ENCODE peak calls at places on chromosomes 6 and 20, in nine cellular contexts. K is hepatocyte, Q is GM12865, E is BJ, D is choroid plexus epithelial cell, O is uterus, J is fibroblast of villous mesenchyme, R is cardiac fibroblast, A is tibial artery. T is an unnamed sample.

GRCh38 chr6:108714012-108714773 is 134.0 kb upstream of the ARMC2 start:
- DNase-seq in K (no peak), Q (no peak), E (no peak), D (no peak), O (peak; percentile 48), J (peak; percentile 69), R (peak; percentile 83), A (peak; percentile 74), T (no peak)

GRCh38 chr6:34829137-34829536 is 37.3 kb downstream of the BLTP3A start:
- DNase-seq in K (no peak), Q (no peak), E (no peak), D (no peak), O (no peak), J (no peak), R (no peak), A (no peak), T (no peak)

GRCh38 chr6:73024598-73024997 is 200.7 kb downstream of the KHDC1L start:
- DNase-seq in K (no peak), Q (no peak), E (peak; percentile 20), D (no peak), O (no peak), J (no peak), R (no peak), A (no peak), T (no peak)

GRCh38 chr6:148760143-148760505 is 13.3 kb downstream of the UST start:
- DNase-seq in K (no peak), Q (peak; percentile 27), E (no peak), D (no peak), O (no peak), J (no peak), R (no peak), A (no peak), T (no peak)

GRCh38 chr6:39003072-39003471 is 45.5 kb upstream of the GLP1R start:
- DNase-seq in K (no peak), Q (peak; percentile 15), E (no peak), D (peak; percentile 5), O (no peak), J (no peak), R (peak; percentile 5), A (no peak), T (no peak)

GRCh38 chr6:40352527-40353170 is 234.5 kb downstream of the LRFN2 start:
- DNase-seq in K (no peak), Q (no peak), E (no peak), D (no peak), O (no peak), J (no peak), R (no peak), A (no peak), T (no peak)

GRCh38 chr6:159729598-159729997 is 2.3 kb downstream of the WTAP start:
- DNase-seq in K (peak; percentile 16), Q (peak; percentile 59), E (no peak), D (peak; percentile 27), O (no peak), J (peak; percentile 28), R (peak; percentile 34), A (no peak), T (no peak)

GRCh38 chr6:123808556-123808955 is 4.9 kb downstream of the NKAIN2 start:
- DNase-seq in K (no peak), Q (no peak), E (no peak), D (no peak), O (no peak), J (no peak), R (no peak), A (no peak), T (no peak)

GRCh38 chr6:150025201-150025917 is at the start of gene RAET1L:
- DNase-seq in K (peak; percentile 22), Q (no peak), E (peak; percentile 39), D (peak; percentile 55), O (no peak), J (peak; percentile 24), R (peak; percentile 73), A (no peak), T (no peak)

GRCh38 chr6:5517781-5518180 is 256.5 kb downstream of the FARS2 start:
- DNase-seq in K (no peak), Q (peak; percentile 54), E (no peak), D (no peak), O (no peak), J (no peak), R (no peak), A (no peak), T (no peak)

GRCh38 chr6:121994936-121995335 is 404.5 kb upstream of the HSF2 start:
- DNase-seq in K (no peak), Q (no peak), E (no peak), D (no peak), O (no peak), J (no peak), R (no peak), A (no peak), T (no peak)

GRCh38 chr6:143745160-143746133 is 67.7 kb downstream of the PHACTR2 start:
- DNase-seq in K (peak; percentile 80), Q (no peak), E (no peak), D (peak; percentile 93), O (peak; percentile 42), J (peak; percentile 79), R (peak; percentile 60), A (no peak), T (peak; percentile 66)

GRCh38 chr6:145075425-145075824 is 659.9 kb downstream of the EPM2A start:
- DNase-seq in K (no peak), Q (no peak), E (no peak), D (no peak), O (no peak), J (no peak), R (no peak), A (no peak), T (no peak)

GRCh38 chr20:52536841-52537400 is 345.3 kb upstream of the ZFP64 start:
- DNase-seq in K (no peak), Q (no peak), E (no peak), D (no peak), O (no peak), J (peak; percentile 55), R (no peak), A (no peak), T (no peak)

GRCh38 chr6:146598785-146599405 is at the start of gene ADGB:
- DNase-seq in K (peak; percentile 84), Q (peak; percentile 27), E (peak; percentile 7), D (peak; percentile 69), O (no peak), J (peak; percentile 61), R (peak; percentile 53), A (peak; percentile 69), T (no peak)

GRCh38 chr6:99611148-99611547 is 4.5 kb downstream of the PRDM13 start:
- DNase-seq in K (no peak), Q (peak; percentile 82), E (no peak), D (no peak), O (no peak), J (no peak), R (no peak), A (no peak), T (no peak)

GRCh38 chr6:77448546-77448945 is 14.7 kb downstream of the HTR1B start:
- DNase-seq in K (no peak), Q (no peak), E (no peak), D (no peak), O (no peak), J (no peak), R (no peak), A (no peak), T (no peak)

GRCh38 chr20:59938696-59939051 is 1.4 kb downstream of the PPP1R3D start:
- DNase-seq in K (no peak), Q (peak; percentile 4), E (no peak), D (peak; percentile 5), O (peak; percentile 54), J (peak; percentile 36), R (no peak), A (no peak), T (no peak)

GRCh38 chr6:30042914-30043313 is 18.2 kb upstream of the POLR1H start:
- DNase-seq in K (no peak), Q (peak; percentile 28), E (no peak), D (no peak), O (no peak), J (no peak), R (no peak), A (no peak), T (no peak)

GRCh38 chr20:14477125-14477524 is 139.7 kb upstream of the FLRT3 start:
- DNase-seq in K (no peak), Q (no peak), E (no peak), D (peak; percentile 58), O (no peak), J (peak; percentile 10), R (peak; percentile 60), A (no peak), T (no peak)

GRCh38 chr20:36542516-36543186 is 1.3 kb downstream of the MYL9 start:
- DNase-seq in K (no peak), Q (no peak), E (no peak), D (no peak), O (no peak), J (no peak), R (no peak), A (no peak), T (no peak)
- H3K4me3 ChIP-seq in K (no peak overlapping the region), Q (no peak overlapping the region), E (peak overlapping the region; percentile 99), D (peak overlapping the region; percentile 88), O (peak overlapping the region; percentile 78), J (peak overlapping the region; percentile 87), R (peak overlapping the region; percentile 94), A (peak overlapping the region; percentile 85), T (peak overlapping the region; percentile 77)

GRCh38 chr6:63525186-63525878 is 46.9 kb upstream of the LOC128125822 start:
- DNase-seq in K (no peak), Q (peak; percentile 37), E (no peak), D (no peak), O (no peak), J (no peak), R (no peak), A (no peak), T (no peak)
- TF ChIP-seq CTCF in K (no peak), Q (no peak), E (no peak), D (no peak), O (no peak), J (no peak), R (no peak), A (no peak), T (no peak)

DNA sequence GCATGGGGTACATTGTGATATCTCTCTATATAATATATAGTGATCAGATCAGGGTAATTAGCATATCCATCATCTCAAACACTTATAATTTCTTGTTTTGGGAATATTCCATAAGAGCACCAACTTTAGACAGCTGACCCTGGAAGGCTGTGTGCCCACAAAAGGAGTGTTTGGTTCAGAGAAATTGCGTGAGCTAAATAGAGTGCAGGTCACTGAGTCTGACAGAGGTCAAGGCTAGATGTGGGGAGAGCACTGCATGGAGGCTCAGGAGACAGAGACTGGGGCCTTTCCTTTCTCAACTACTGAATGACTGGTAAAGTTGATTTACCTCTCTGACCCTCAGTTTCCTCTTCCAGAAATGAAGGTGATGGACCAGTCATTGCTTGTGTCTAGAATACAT is 114.9 kb upstream of the ADGRF1 start:
- DNase-seq in K (no peak), Q (no peak), E (no peak), D (no peak), O (no peak), J (no peak), R (no peak), A (no peak), T (no peak)
- H3K4me3 ChIP-seq in K (no peak overlapping the region), Q (no peak overlapping the region), E (no peak overlapping the region), D (no peak overlapping the region), O (no peak overlapping the region), J (no peak overlapping the region), R (no peak overlapping the region), A (no peak overlapping the region), T (no peak overlapping the region)

DNA sequence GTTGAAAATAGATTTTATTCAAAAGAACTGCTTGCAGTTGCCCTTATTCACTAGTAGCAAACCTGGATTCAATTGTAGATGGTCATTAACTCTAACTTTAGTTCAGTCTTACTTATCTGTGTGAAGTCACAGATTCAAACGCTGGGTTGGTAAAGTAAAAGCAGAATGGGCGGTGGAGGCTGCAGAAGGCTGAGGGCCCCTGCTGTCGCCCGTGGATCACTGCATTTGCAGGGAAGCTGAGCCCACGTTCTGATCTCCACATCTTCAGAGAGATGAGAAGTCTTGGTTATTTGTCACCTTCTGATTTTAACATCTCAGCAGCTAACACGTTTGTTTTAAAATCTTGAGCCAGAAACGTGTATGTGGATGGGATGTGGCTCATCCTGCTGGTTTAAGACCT is 75.1 kb downstream of the SNX9 start:
- DNase-seq in K (no peak), Q (no peak), E (no peak), D (peak; percentile 42), O (no peak), J (no peak), R (no peak), A (no peak), T (no peak)
- TF ChIP-seq CTCF in K (no peak), Q (no peak), E (peak; percentile 27), D (peak; percentile 53), O (no peak), J (no peak), R (peak; percentile 15), A (no peak), T (peak; percentile 6)

T was measured in retinal pigment epithelial cell.